ENCODE peak calls at places on chromosomes 3 and 15, in four cellular contexts. C, W, S and R are unnamed samples.

GRCh38 chr3:127408684-127409420 is 121.0 kb upstream of the PRR20G start:
- DNase-seq in S (peak; percentile 50), C (no peak), W (no peak), R (no peak)

GRCh38 chr3:125107861-125108567 is 52.2 kb upstream of the HEG1 start:
- DNase-seq in C (peak; percentile 90), S (no peak), W (no peak), R (no peak)

GRCh38 chr3:33810545-33810944 is 12.1 kb downstream of the PDCD6IP start:
- DNase-seq in W (no peak), S (no peak), C (no peak), R (no peak)

GRCh38 chr15:45555914-45556608 is 31.1 kb upstream of the BLOC1S6 start:
- DNase-seq in C (no peak), W (no peak), S (no peak), R (no peak)

GRCh38 chr3:114506622-114507300 is 212.9 kb downstream of the TIGIT start:
- DNase-seq in C (peak; percentile 38), W (no peak), S (no peak), R (no peak)

GRCh38 chr15:52912172-52912571 is 122.0 kb upstream of the ONECUT1 start:
- DNase-seq in W (no peak), S (no peak), C (no peak), R (no peak)

GRCh38 chr3:107366766-107367165 is 10.5 kb upstream of the CCDC54 start:
- DNase-seq in S (no peak), W (no peak), C (no peak), R (no peak)

GRCh38 chr3:195703776-195704175 is 17.0 kb upstream of the MUC20 start:
- DNase-seq in S (no peak), W (no peak), C (no peak), R (no peak)

GRCh38 chr3:23993556-23994246 is 48.6 kb downstream of the NR1D2 start:
- DNase-seq in S (no peak), W (no peak), C (no peak), R (no peak)

GRCh38 chr15:58639002-58639756 is 110.3 kb downstream of the ADAM10 start:
- DNase-seq in W (no peak), S (no peak), C (no peak), R (no peak)

GRCh38 chr3:120442975-120443517 is 7.7 kb downstream of the FSTL1 start:
- DNase-seq in C (peak; percentile 25), W (no peak), S (no peak), R (no peak)

GRCh38 chr15:91100561-91101355 is 701 bp downstream of the SV2B start:
- DNase-seq in W (no peak), S (no peak), C (peak; percentile 27), R (no peak)

GRCh38 chr3:127484601-127485388 is 105.7 kb downstream of the TPRA1 start:
- DNase-seq in C (no peak), S (no peak), W (no peak), R (no peak)

GRCh38 chr3:134463676-134464611 is 21.8 kb downstream of the ANAPC13 start:
- DNase-seq in S (no peak), W (no peak), C (peak; percentile 95), R (no peak)

GRCh38 chr3:105823149-105823866 is 45.5 kb downstream of the CBLB start:
- DNase-seq in C (peak; percentile 95), W (peak; percentile 34), S (no peak), R (no peak)

GRCh38 chr3:71582612-71583568 is 638 bp downstream of the FOXP1 start:
- DNase-seq in C (peak; percentile 46), W (peak; percentile 71), S (peak; percentile 43), R (peak; percentile 64)